ENCODE peak calls at places on chromosome 18, in eight cellular contexts. One of them, this sample, is unnamed.

GRCh38 chr18:67672142-67672541 is 155.6 kb upstream of the DSEL start:
- DNase-seq in WERI-Rb-1: no peak
- DNase-seq in astrocyte of the spinal cord: no peak
- DNase-seq in osteocyte: no peak
- DNase-seq in fibroblast of pulmonary artery: no peak
- DNase-seq in HFF-Myc: no peak
- DNase-seq in fibroblast of the aortic adventitia: peak
- DNase-seq in MM.1S: no peak
- DNase-seq in this sample: no peak

GRCh38 chr18:46460754-46461153 is 196.3 kb downstream of the LOXHD1 start:
- DNase-seq in WERI-Rb-1: no peak
- DNase-seq in astrocyte of the spinal cord: no peak
- DNase-seq in osteocyte: no peak
- DNase-seq in fibroblast of pulmonary artery: no peak
- DNase-seq in HFF-Myc: no peak
- DNase-seq in fibroblast of the aortic adventitia: no peak
- DNase-seq in MM.1S: no peak
- DNase-seq in this sample: no peak

GRCh38 chr18:77320960-77321559 is 71.4 kb downstream of the GALR1 start:
- DNase-seq in WERI-Rb-1: no peak
- DNase-seq in astrocyte of the spinal cord: no peak
- DNase-seq in osteocyte: no peak
- DNase-seq in fibroblast of pulmonary artery: no peak
- DNase-seq in HFF-Myc: no peak
- DNase-seq in fibroblast of the aortic adventitia: no peak
- DNase-seq in MM.1S: no peak
- DNase-seq in this sample: peak

GRCh38 chr18:69757733-69758132 is 189.9 kb downstream of the CD226 start:
- DNase-seq in WERI-Rb-1: no peak
- DNase-seq in astrocyte of the spinal cord: peak
- DNase-seq in osteocyte: no peak
- DNase-seq in fibroblast of pulmonary artery: peak
- DNase-seq in HFF-Myc: no peak
- DNase-seq in fibroblast of the aortic adventitia: peak
- DNase-seq in MM.1S: no peak
- DNase-seq in this sample: no peak

GRCh38 chr18:37445368-37445767 is 120.2 kb downstream of the CELF4 start:
- DNase-seq in WERI-Rb-1: peak
- DNase-seq in astrocyte of the spinal cord: no peak
- DNase-seq in osteocyte: no peak
- DNase-seq in fibroblast of pulmonary artery: no peak
- DNase-seq in HFF-Myc: no peak
- DNase-seq in fibroblast of the aortic adventitia: no peak
- DNase-seq in MM.1S: no peak
- DNase-seq in this sample: peak

GRCh38 chr18:75624836-75625235 is 197.3 kb upstream of the SMIM21 start:
- DNase-seq in WERI-Rb-1: no peak
- DNase-seq in astrocyte of the spinal cord: peak
- DNase-seq in osteocyte: no peak
- DNase-seq in fibroblast of pulmonary artery: no peak
- DNase-seq in HFF-Myc: no peak
- DNase-seq in fibroblast of the aortic adventitia: no peak
- DNase-seq in MM.1S: no peak
- DNase-seq in this sample: no peak

GRCh38 chr18:8507361-8507760 is 101.9 kb upstream of the RAB12 start:
- DNase-seq in WERI-Rb-1: peak
- DNase-seq in astrocyte of the spinal cord: no peak
- DNase-seq in osteocyte: no peak
- DNase-seq in fibroblast of pulmonary artery: peak
- DNase-seq in HFF-Myc: no peak
- DNase-seq in fibroblast of the aortic adventitia: peak
- DNase-seq in MM.1S: no peak
- DNase-seq in this sample: no peak

GRCh38 chr18:37361223-37362157 is 204.1 kb downstream of the CELF4 start:
- DNase-seq in WERI-Rb-1: no peak
- DNase-seq in astrocyte of the spinal cord: no peak
- DNase-seq in osteocyte: no peak
- DNase-seq in fibroblast of pulmonary artery: no peak
- DNase-seq in HFF-Myc: no peak
- DNase-seq in fibroblast of the aortic adventitia: no peak
- DNase-seq in MM.1S: no peak
- DNase-seq in this sample: no peak

GRCh38 chr18:67308819-67309218 is 207.7 kb downstream of the DSEL start:
- DNase-seq in WERI-Rb-1: no peak
- DNase-seq in astrocyte of the spinal cord: no peak
- DNase-seq in osteocyte: no peak
- DNase-seq in fibroblast of pulmonary artery: no peak
- DNase-seq in HFF-Myc: no peak
- DNase-seq in fibroblast of the aortic adventitia: no peak
- DNase-seq in MM.1S: no peak
- DNase-seq in this sample: no peak

GRCh38 chr18:74496508-74497307 is 545 bp downstream of the CNDP2 start:
- DNase-seq in WERI-Rb-1: peak
- DNase-seq in astrocyte of the spinal cord: peak
- DNase-seq in osteocyte: no peak
- DNase-seq in fibroblast of pulmonary artery: peak
- DNase-seq in HFF-Myc: no peak
- DNase-seq in fibroblast of the aortic adventitia: peak
- DNase-seq in MM.1S: peak
- DNase-seq in this sample: no peak

GRCh38 chr18:63999871-64000270 is 30.0 kb downstream of the SERPINB8 start:
- DNase-seq in WERI-Rb-1: no peak
- DNase-seq in astrocyte of the spinal cord: no peak
- DNase-seq in osteocyte: no peak
- DNase-seq in fibroblast of pulmonary artery: no peak
- DNase-seq in HFF-Myc: no peak
- DNase-seq in fibroblast of the aortic adventitia: no peak
- DNase-seq in MM.1S: no peak
- DNase-seq in this sample: no peak

GRCh38 chr18:2303517-2304238 is 267.6 kb downstream of the METTL4 start:
- DNase-seq in WERI-Rb-1: no peak
- DNase-seq in astrocyte of the spinal cord: peak
- DNase-seq in osteocyte: no peak
- DNase-seq in fibroblast of pulmonary artery: peak
- DNase-seq in HFF-Myc: no peak
- DNase-seq in fibroblast of the aortic adventitia: peak
- DNase-seq in MM.1S: no peak
- DNase-seq in this sample: no peak

GRCh38 chr18:78658531-78658930 is 321.1 kb upstream of the SALL3 start:
- DNase-seq in WERI-Rb-1: no peak
- DNase-seq in astrocyte of the spinal cord: no peak
- DNase-seq in osteocyte: no peak
- DNase-seq in fibroblast of pulmonary artery: no peak
- DNase-seq in HFF-Myc: no peak
- DNase-seq in fibroblast of the aortic adventitia: no peak
- DNase-seq in MM.1S: no peak
- DNase-seq in this sample: no peak

GRCh38 chr18:48997985-48998831 is 47.4 kb upstream of the SMAD7 start:
- DNase-seq in WERI-Rb-1: no peak
- DNase-seq in astrocyte of the spinal cord: peak
- DNase-seq in osteocyte: peak
- DNase-seq in fibroblast of pulmonary artery: peak
- DNase-seq in HFF-Myc: peak
- DNase-seq in fibroblast of the aortic adventitia: peak
- DNase-seq in MM.1S: no peak
- DNase-seq in this sample: no peak

GRCh38 chr18:31657823-31658669 is 26.3 kb downstream of the B4GALT6 start:
- DNase-seq in WERI-Rb-1: no peak
- DNase-seq in astrocyte of the spinal cord: peak
- DNase-seq in osteocyte: no peak
- DNase-seq in fibroblast of pulmonary artery: no peak
- DNase-seq in HFF-Myc: no peak
- DNase-seq in fibroblast of the aortic adventitia: no peak
- DNase-seq in MM.1S: peak
- DNase-seq in this sample: peak

DNA sequence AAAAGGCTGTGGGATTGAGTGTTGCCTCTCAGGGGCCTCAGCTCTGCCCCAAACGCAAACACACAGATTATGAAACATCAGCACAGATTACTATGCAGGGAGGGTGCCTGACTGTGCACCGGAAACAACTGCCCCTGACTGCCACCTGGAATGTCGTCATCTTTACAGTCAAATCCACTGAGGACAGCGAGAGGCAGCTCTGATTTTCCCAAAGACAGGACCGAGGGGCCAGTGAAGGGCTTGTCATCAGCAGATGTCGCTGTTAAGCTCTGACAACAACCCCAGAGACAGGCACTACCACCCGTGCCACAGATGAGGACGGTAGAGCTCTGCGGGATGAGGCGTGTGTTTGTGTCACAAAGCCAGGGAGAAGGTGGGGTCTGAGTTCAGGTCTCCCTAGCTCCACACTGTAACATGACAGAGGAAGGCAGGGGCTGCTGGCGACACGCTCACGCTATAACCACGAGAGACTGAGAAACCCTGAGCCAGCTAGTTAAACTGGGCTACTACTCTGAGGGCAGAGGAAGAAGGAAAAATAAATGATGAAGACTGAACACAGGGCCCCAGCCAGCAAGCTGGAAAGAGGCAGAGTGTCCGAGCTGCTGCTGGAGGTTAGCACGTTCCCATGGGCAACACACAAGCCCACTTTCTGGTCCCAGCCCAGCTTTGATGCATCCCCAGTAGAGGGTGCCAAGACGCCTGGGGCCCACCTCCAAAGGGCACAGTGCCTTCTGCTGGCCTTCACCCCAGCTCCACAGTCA is 47.0 kb downstream of the PARD6G start:
- DNase-seq in WERI-Rb-1: peak
- DNase-seq in astrocyte of the spinal cord: no peak
- DNase-seq in osteocyte: no peak
- DNase-seq in fibroblast of pulmonary artery: no peak
- DNase-seq in HFF-Myc: peak
- DNase-seq in fibroblast of the aortic adventitia: no peak
- DNase-seq in MM.1S: no peak
- DNase-seq in this sample: peak
- TF ChIP-seq CTCF in WERI-Rb-1: peak
- TF ChIP-seq CTCF in astrocyte of the spinal cord: peak
- TF ChIP-seq CTCF in osteocyte: peak
- TF ChIP-seq CTCF in fibroblast of pulmonary artery: peak
- TF ChIP-seq CTCF in HFF-Myc: peak
- TF ChIP-seq CTCF in fibroblast of the aortic adventitia: no peak
- TF ChIP-seq CTCF in MM.1S: no peak
- TF ChIP-seq CTCF in this sample: peak

DNA sequence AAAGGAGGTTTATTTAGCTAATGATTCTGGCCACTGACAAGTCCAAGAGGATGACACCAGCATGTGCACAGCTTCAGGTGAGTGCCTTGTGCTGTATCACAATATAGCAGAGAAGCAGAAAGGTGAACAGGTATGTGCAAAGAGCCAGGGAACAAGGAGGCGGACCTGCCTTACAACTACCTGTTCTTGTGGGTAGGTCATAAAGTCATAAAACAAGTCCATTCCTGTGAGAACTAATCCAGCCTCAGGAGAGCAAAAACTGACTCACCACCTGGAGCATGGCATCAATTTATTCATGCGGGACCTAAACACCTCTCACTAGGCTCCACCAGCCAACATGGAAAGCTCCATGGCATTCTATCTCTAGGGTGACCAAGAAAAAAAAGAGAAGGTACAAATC is 234.2 kb downstream of the ASXL3 start:
- DNase-seq in WERI-Rb-1: no peak
- DNase-seq in astrocyte of the spinal cord: no peak
- DNase-seq in osteocyte: no peak
- DNase-seq in fibroblast of pulmonary artery: no peak
- DNase-seq in HFF-Myc: no peak
- DNase-seq in fibroblast of the aortic adventitia: no peak
- DNase-seq in MM.1S: no peak
- DNase-seq in this sample: no peak
- TF ChIP-seq CTCF in WERI-Rb-1: no peak
- TF ChIP-seq CTCF in astrocyte of the spinal cord: no peak
- TF ChIP-seq CTCF in osteocyte: no peak
- TF ChIP-seq CTCF in fibroblast of pulmonary artery: no peak
- TF ChIP-seq CTCF in HFF-Myc: no peak
- TF ChIP-seq CTCF in fibroblast of the aortic adventitia: no peak
- TF ChIP-seq CTCF in MM.1S: no peak
- TF ChIP-seq CTCF in this sample: no peak

DNA sequence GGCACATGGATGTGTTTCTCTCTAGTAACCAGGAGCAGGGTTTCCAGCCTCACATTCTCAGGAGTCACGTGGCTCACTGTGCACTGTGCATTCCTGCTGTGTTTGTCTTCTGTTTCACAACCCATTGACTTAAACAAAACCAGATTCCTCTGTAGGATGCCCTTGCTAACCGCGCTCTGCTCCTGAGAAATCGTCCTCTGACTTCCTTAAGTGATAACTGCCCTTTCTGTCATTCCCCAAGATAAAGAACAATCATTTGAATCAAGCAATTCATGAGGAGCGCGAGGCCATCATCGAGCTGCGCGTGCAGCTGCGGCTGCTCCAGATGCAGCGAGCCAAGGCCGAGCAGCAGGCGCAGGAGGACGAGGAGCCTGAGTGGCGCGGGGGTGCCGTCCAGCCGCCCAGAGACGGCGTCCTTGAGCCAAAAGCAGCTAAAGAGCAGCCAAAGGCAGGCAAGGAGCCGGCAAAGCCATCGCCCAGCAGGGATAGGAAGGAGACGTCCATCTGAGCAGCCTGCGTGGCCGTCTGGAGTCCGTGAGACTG is 60.2 kb downstream of the RALBP1 start:
- DNase-seq in WERI-Rb-1: no peak
- DNase-seq in astrocyte of the spinal cord: peak
- DNase-seq in osteocyte: no peak
- DNase-seq in fibroblast of pulmonary artery: peak
- DNase-seq in HFF-Myc: peak
- DNase-seq in fibroblast of the aortic adventitia: peak
- DNase-seq in MM.1S: no peak
- DNase-seq in this sample: no peak
- TF ChIP-seq CTCF in WERI-Rb-1: no peak
- TF ChIP-seq CTCF in astrocyte of the spinal cord: no peak
- TF ChIP-seq CTCF in osteocyte: no peak
- TF ChIP-seq CTCF in fibroblast of pulmonary artery: no peak
- TF ChIP-seq CTCF in HFF-Myc: no peak
- TF ChIP-seq CTCF in fibroblast of the aortic adventitia: no peak
- TF ChIP-seq CTCF in MM.1S: no peak
- TF ChIP-seq CTCF in this sample: no peak

DNA sequence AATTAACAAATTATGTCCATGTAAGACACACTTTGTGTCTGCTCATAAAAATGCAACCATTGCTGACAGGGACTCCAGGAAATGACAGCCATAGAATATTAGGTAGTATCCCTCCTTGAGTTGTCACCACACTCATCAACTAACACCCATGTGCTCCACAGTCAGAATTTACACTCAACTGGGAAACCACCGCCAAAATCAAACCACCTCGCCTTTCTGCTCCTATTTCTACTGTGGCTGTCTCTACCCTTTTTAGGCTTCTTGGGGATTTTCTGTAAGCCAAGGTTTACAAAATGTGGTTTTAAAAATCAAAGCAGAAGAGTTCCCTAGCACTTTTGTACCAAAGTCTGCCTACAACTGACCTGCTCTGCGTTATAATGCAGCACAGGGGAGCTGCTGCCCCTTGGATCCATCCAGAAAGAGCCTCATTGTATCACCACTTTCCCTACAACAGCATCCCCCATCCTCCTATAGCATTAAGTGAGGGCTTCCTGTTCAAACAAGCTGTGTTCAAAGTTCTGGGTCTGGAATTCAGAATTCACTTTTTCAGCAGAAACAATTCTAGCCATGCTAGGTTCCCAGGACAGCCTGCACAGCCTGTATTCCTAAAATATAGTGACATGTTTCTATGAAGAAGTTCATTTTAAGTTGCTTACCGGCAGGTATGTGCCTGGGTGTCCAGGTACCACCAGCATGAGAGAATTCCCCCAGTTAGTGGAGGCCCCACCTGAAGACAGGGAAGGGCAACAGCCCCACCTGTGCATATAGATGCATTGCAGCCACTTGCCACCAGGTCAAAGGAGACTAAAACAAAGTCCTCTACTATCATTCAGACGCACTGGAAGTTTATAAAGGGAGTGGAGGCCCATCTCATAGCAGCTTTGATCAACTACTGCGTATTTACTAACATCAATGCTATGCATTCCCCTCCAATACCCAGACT is 104.3 kb downstream of the MYO5B start:
- DNase-seq in WERI-Rb-1: no peak
- DNase-seq in astrocyte of the spinal cord: no peak
- DNase-seq in osteocyte: no peak
- DNase-seq in fibroblast of pulmonary artery: no peak
- DNase-seq in HFF-Myc: no peak
- DNase-seq in fibroblast of the aortic adventitia: no peak
- DNase-seq in MM.1S: no peak
- DNase-seq in this sample: no peak
- TF ChIP-seq CTCF in WERI-Rb-1: no peak
- TF ChIP-seq CTCF in astrocyte of the spinal cord: no peak
- TF ChIP-seq CTCF in osteocyte: no peak
- TF ChIP-seq CTCF in fibroblast of pulmonary artery: no peak
- TF ChIP-seq CTCF in HFF-Myc: no peak
- TF ChIP-seq CTCF in fibroblast of the aortic adventitia: no peak
- TF ChIP-seq CTCF in MM.1S: peak
- TF ChIP-seq CTCF in this sample: no peak